ENCODE peak calls at places on chromosomes 3 and 15, in four cellular contexts. K, X, C and O are unnamed samples.

GRCh38 chr3:73605388-73605787 is 19.4 kb downstream of the PDZRN3 start:
- DNase-seq in X (no peak), C (no peak), K (no peak), O (no peak)

GRCh38 chr3:169869484-169870304 is at the start of gene LRRC31:
- DNase-seq in C (no peak), X (no peak), K (no peak), O (no peak)

GRCh38 chr3:127065561-127066270 is 82.8 kb downstream of the PLXNA1 start:
- DNase-seq in K (no peak), C (peak), X (no peak), O (no peak)

GRCh38 chr3:146712826-146713225 is 107.7 kb upstream of the PLSCR5 start:
- DNase-seq in C (no peak), X (no peak), K (no peak), O (no peak)

GRCh38 chr3:179898024-179898423 is 138.7 kb downstream of the PEX5L start:
- DNase-seq in X (peak), C (no peak), K (no peak), O (no peak)

GRCh38 chr3:94043285-94043684 is 14.9 kb upstream of the STX19 start:
- DNase-seq in C (no peak), X (no peak), K (no peak), O (no peak)

GRCh38 chr3:148642214-148642613 is 55.5 kb upstream of the AGTR1 start:
- DNase-seq in K (no peak), C (no peak), X (no peak), O (no peak)

GRCh38 chr3:164450276-164450905 is 627.9 kb downstream of the SI start:
- DNase-seq in K (no peak), C (no peak), X (no peak), O (no peak)

GRCh38 chr3:116000315-116000714 is 377.0 kb downstream of the GAP43 start:
- DNase-seq in X (peak), C (no peak), K (no peak), O (no peak)

GRCh38 chr3:197308591-197308990 is 10.2 kb upstream of the DLG1 start:
- DNase-seq in K (no peak), C (no peak), X (no peak), O (peak)

GRCh38 chr3:111128884-111129283 is 57.3 kb downstream of the NECTIN3 start:
- DNase-seq in K (no peak), X (no peak), C (no peak), O (no peak)

GRCh38 chr3:156297582-156297981 is 177.2 kb downstream of the KCNAB1 start:
- DNase-seq in K (no peak), X (no peak), C (no peak), O (no peak)

GRCh38 chr3:20074226-20075063 is 34.2 kb downstream of the KAT2B start:
- DNase-seq in K (no peak), C (no peak), X (no peak), O (no peak)

GRCh38 chr3:116770815-116771450 is 61.4 kb downstream of the TUSC7 start:
- DNase-seq in C (no peak), X (peak), K (peak), O (peak)

GRCh38 chr15:75620043-75620775 is 5.3 kb downstream of the SNUPN start:
- DNase-seq in X (peak), C (no peak), K (peak), O (peak)

GRCh38 chr3:30112904-30113484 is 493.4 kb upstream of the TGFBR2 start:
- DNase-seq in K (peak), X (no peak), C (no peak), O (no peak)

GRCh38 chr3:42739401-42740158 is 33.5 kb downstream of the CCDC13 start:
- DNase-seq in X (no peak), C (no peak), K (no peak), O (peak)

GRCh38 chr3:71055602-71056001 is 527.9 kb downstream of the FOXP1 start:
- DNase-seq in C (no peak), X (no peak), K (no peak), O (no peak)
- H3K27ac ChIP-seq in C (no peak), X (no peak), K (peak), O (peak)

GRCh38 chr15:81514769-81515168 is 140.8 kb upstream of the TMC3 start:
- DNase-seq in C (no peak), X (no peak), K (no peak), O (no peak)
- TF ChIP-seq POLR2A in C (no peak), X (no peak), K (no peak), O (no peak)

GRCh38 chr15:81106560-81106959 is 27.5 kb upstream of the CFAP161 start:
- DNase-seq in K (peak), X (peak), C (no peak), O (peak)
- H3K4me3 ChIP-seq in K (no peak), X (no peak), C (no peak), O (no peak)

DNA sequence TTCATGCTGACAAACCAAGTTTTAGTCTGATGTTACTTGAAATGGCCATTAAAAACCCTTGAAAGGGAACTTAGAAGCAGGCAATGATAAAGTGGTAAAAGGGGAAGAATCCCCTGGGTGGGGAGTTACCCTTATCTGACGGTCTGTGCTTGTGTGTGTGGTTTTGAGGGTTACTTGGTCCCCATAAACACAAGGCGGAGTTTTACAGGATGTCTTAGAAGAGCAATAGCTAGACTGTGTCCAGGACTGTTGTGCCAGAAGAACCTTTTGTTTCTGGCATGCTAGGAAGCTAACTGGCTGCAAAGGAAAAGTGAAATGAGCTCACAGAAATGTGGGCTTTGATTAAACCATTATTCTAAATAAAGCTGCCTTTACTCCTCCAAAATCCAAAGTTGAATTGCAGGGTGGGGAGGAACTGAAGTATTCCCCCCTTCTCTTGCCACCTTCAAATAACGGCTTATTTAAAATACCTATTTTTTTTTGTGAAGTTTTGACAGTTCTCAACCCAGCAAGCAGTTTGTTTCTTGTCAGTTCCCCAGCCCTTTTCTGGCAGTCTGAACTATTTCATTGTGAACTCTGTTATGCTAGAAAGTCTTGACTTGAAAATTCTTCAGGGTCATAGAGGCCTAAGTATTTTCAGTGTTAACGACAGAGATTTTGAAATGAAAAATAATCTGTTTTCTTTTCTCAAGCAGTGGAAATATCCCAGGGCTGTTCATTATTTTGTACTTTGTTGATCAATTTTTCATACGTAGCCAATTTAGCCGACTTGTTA is 443.5 kb downstream of the OTOL1 start:
- DNase-seq in X (peak), K (no peak), C (no peak), O (no peak)
- H3K27ac ChIP-seq in X (no peak), K (peak), C (peak), O (no peak)

GRCh38 chr15:58748787-58749531 is 548 bp downstream of the ADAM10 start:
- DNase-seq in C (peak), X (peak), K (peak), O (peak)
- TF ChIP-seq POLR2A in C (no peak), X (no peak), K (no peak), O (peak)

DNA sequence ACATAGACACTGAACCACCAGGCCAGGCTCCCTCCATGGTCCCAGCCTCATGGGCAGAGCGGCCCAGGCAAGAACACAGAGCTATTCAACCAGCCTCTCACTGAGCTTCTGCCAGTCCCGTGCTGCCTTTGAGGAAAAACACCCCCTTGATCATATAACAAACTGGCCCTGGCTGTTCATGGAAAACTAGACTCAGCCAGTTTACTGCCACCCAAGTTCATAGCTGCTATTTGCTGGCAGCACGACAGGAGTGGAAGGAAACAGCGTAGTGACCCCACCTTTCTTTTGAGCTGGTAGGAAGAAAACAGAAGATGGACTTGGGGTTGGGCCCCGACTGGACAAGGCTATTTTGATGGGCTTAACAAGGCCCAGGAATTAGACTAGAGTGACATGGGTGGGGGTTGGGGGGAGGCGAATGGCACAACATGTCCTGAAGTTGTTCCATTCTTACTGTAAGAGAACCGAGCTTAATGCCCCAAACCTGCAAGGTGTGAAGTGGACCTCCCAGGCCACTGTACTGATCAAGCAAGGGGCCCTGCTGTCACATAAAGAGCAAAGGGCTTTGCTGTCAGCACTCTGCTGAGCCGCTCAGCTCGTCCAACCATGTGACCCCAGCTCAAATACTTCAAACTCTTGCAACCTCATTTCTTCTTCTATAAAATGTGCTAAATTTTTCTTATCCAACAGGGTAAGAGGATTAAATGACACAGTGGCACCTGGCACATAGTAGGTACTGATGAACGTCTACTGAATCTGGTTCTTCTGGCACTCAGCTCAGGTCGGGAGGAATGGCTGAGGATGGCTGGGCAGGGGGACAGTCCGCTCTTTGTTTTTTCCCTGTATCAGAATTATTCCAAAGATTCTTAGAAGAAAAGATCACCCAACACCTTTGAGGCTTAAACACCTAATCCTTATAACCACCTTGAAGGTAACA is 1.5 kb downstream of the FBXL22 start:
- DNase-seq in K (no peak), X (peak), C (no peak), O (no peak)
- H3K4me3 ChIP-seq in K (no peak), X (no peak), C (peak), O (peak)

GRCh38 chr3:55708242-55708641 is 221.1 kb upstream of the WNT5A start:
- DNase-seq in K (no peak), C (no peak), X (no peak), O (no peak)
- H3K27ac ChIP-seq in K (no peak), C (no peak), X (no peak), O (no peak)

GRCh38 chr3:31531992-31532586 is 636 bp upstream of the STT3B start:
- DNase-seq in C (peak), K (peak), X (peak), O (peak)
- TF ChIP-seq POLR2A in C (peak), K (peak), X (peak), O (peak)

GRCh38 chr3:142027295-142027694 is 122.0 kb downstream of the TFDP2 start:
- DNase-seq in C (no peak), K (no peak), X (no peak), O (no peak)
- H3K4me3 ChIP-seq in C (peak), K (peak), X (no peak), O (no peak)

GRCh38 chr3:160676547-160677303 is at the start of gene ARL14:
- DNase-seq in X (peak), K (no peak), C (no peak), O (no peak)
- H3K27ac ChIP-seq in X (peak), K (no peak), C (peak), O (no peak)